ENCODE peak calls at places on chromosomes 6 and 20, in five cellular contexts. One of them, this sample, is unnamed.

GRCh38 chr20:38165089-38165965 is at the start of gene TGM2:
- DNase-seq in Peyer's patch: peak; percentile 73
- DNase-seq in ovary: peak; percentile 84
- DNase-seq in heart left ventricle: peak; percentile 91
- DNase-seq in IMR-90: peak; percentile 69
- DNase-seq in this sample: peak; percentile 71

GRCh38 chr20:40685349-40685748 is 3.7 kb downstream of the MAFB start:
- DNase-seq in Peyer's patch: no peak
- DNase-seq in ovary: no peak
- DNase-seq in heart left ventricle: no peak
- DNase-seq in IMR-90: no peak
- DNase-seq in this sample: no peak

GRCh38 chr6:139346392-139346791 is 28.1 kb downstream of the CITED2 start:
- DNase-seq in Peyer's patch: no peak
- DNase-seq in ovary: no peak
- DNase-seq in heart left ventricle: no peak
- DNase-seq in IMR-90: no peak
- DNase-seq in this sample: no peak

GRCh38 chr20:60056345-60057122 is 98.3 kb downstream of the CDH26 start:
- DNase-seq in Peyer's patch: no peak
- DNase-seq in ovary: no peak
- DNase-seq in heart left ventricle: no peak
- DNase-seq in IMR-90: no peak
- DNase-seq in this sample: no peak

GRCh38 chr6:152053332-152053731 is 245.8 kb downstream of the ESR1 start:
- DNase-seq in Peyer's patch: no peak
- DNase-seq in ovary: no peak
- DNase-seq in heart left ventricle: no peak
- DNase-seq in IMR-90: no peak
- DNase-seq in this sample: no peak

GRCh38 chr6:21214738-21215448 is 378.7 kb upstream of the SOX4 start:
- DNase-seq in Peyer's patch: no peak
- DNase-seq in ovary: no peak
- DNase-seq in heart left ventricle: no peak
- DNase-seq in IMR-90: no peak
- DNase-seq in this sample: no peak

GRCh38 chr6:109526905-109527628 is 44.0 kb upstream of the ZBTB24 start:
- DNase-seq in Peyer's patch: peak; percentile 23
- DNase-seq in ovary: no peak
- DNase-seq in heart left ventricle: peak; percentile 30
- DNase-seq in IMR-90: peak; percentile 69
- DNase-seq in this sample: no peak

GRCh38 chr20:41391587-41392001 is 25.0 kb upstream of the EMILIN3 start:
- DNase-seq in Peyer's patch: no peak
- DNase-seq in ovary: no peak
- DNase-seq in heart left ventricle: no peak
- DNase-seq in IMR-90: no peak
- DNase-seq in this sample: no peak

GRCh38 chr6:47478233-47479155 is 905 bp downstream of the CD2AP start:
- DNase-seq in Peyer's patch: no peak
- DNase-seq in ovary: no peak
- DNase-seq in heart left ventricle: no peak
- DNase-seq in IMR-90: peak; percentile 30
- DNase-seq in this sample: no peak

GRCh38 chr6:3874069-3874468 is 24.9 kb downstream of the FAM50B start:
- DNase-seq in Peyer's patch: no peak
- DNase-seq in ovary: no peak
- DNase-seq in heart left ventricle: no peak
- DNase-seq in IMR-90: no peak
- DNase-seq in this sample: no peak

GRCh38 chr6:42996513-42996912 is 12.1 kb downstream of the PPP2R5D start:
- DNase-seq in Peyer's patch: no peak
- DNase-seq in ovary: no peak
- DNase-seq in heart left ventricle: no peak
- DNase-seq in IMR-90: no peak
- DNase-seq in this sample: no peak

GRCh38 chr6:16319813-16320532 is 81.6 kb downstream of the GMPR start:
- DNase-seq in Peyer's patch: peak; percentile 56
- DNase-seq in ovary: peak; percentile 60
- DNase-seq in heart left ventricle: peak; percentile 88
- DNase-seq in IMR-90: peak; percentile 98
- DNase-seq in this sample: peak; percentile 96

GRCh38 chr6:134634952-134635351 is 314.9 kb downstream of the ALDH8A1 start:
- DNase-seq in Peyer's patch: no peak
- DNase-seq in ovary: no peak
- DNase-seq in heart left ventricle: no peak
- DNase-seq in IMR-90: no peak
- DNase-seq in this sample: no peak

GRCh38 chr6:3623451-3624267 is 127.9 kb downstream of the PXDC1 start:
- DNase-seq in Peyer's patch: no peak
- DNase-seq in ovary: no peak
- DNase-seq in heart left ventricle: no peak
- DNase-seq in IMR-90: no peak
- DNase-seq in this sample: no peak

GRCh38 chr6:151440930-151441329 is 11.0 kb downstream of the RMND1 start:
- DNase-seq in Peyer's patch: no peak
- DNase-seq in ovary: no peak
- DNase-seq in heart left ventricle: no peak
- DNase-seq in IMR-90: peak; percentile 50
- DNase-seq in this sample: no peak

GRCh38 chr6:82017316-82017715 is 230.2 kb downstream of the IBTK start:
- DNase-seq in Peyer's patch: no peak
- DNase-seq in ovary: no peak
- DNase-seq in heart left ventricle: peak; percentile 51
- DNase-seq in IMR-90: peak; percentile 75
- DNase-seq in this sample: peak; percentile 49

GRCh38 chr6:82017773-82018172 is 229.8 kb downstream of the IBTK start:
- DNase-seq in Peyer's patch: no peak
- DNase-seq in ovary: no peak
- DNase-seq in heart left ventricle: no peak
- DNase-seq in IMR-90: no peak
- DNase-seq in this sample: no peak

GRCh38 chr6:82015043-82015442 is 232.5 kb downstream of the IBTK start:
- DNase-seq in Peyer's patch: no peak
- DNase-seq in ovary: no peak
- DNase-seq in heart left ventricle: no peak
- DNase-seq in IMR-90: no peak
- DNase-seq in this sample: no peak

GRCh38 chr6:82015526-82015925 is 232.0 kb downstream of the IBTK start:
- DNase-seq in Peyer's patch: no peak
- DNase-seq in ovary: no peak
- DNase-seq in heart left ventricle: no peak
- DNase-seq in IMR-90: no peak
- DNase-seq in this sample: no peak

DNA sequence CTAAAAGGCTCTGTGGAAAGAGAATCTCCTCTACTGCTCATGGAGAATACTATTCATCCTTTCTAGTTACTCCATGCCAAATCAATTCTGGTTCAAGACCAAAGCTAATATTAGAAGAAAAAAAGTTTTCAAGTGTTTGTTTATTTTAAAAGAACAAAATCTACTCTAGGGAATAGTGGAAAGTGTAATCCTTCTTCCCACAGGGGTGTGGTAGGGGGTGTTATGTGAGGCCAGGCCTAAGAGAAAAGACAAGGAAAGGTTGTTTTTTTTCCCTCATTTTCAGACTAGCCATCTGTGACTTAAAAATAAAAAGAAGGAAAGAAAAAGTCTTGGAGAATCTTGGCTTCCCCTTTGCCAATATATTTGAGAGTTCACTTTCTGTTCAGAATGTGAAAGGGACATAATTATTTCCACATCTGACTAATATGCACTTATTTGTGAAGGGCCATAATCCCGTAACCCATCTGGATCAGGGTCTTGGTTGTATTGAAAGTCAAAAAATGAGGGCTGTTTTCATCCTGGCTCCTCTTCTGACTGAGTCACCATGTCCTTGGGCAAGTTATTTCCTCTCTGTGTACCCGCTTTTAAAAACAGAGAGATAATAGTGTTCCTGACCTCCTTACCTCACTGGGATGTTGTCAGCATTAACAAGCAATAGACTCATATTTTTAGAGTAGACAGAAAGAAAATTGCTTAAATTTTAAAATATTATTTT is 233.8 kb downstream of the IBTK start:
- DNase-seq in Peyer's patch: no peak
- DNase-seq in ovary: no peak
- DNase-seq in heart left ventricle: no peak
- DNase-seq in IMR-90: peak; percentile 48
- DNase-seq in this sample: peak; percentile 10
- H3K36me3 ChIP-seq in Peyer's patch: no peaks in the 10 kb centered on the region
- H3K36me3 ChIP-seq in ovary: no peaks in the 10 kb centered on the region
- H3K36me3 ChIP-seq in heart left ventricle: no peaks in the 10 kb centered on the region
- H3K36me3 ChIP-seq in IMR-90: no peaks in the 10 kb centered on the region
- H3K36me3 ChIP-seq in this sample: no peaks in the 10 kb centered on the region

GRCh38 chr20:2101935-2102584 is 433 bp downstream of the STK35 start:
- DNase-seq in Peyer's patch: peak; percentile 89
- DNase-seq in ovary: peak; percentile 94
- DNase-seq in heart left ventricle: peak; percentile 94
- DNase-seq in IMR-90: peak; percentile 91
- DNase-seq in this sample: peak; percentile 91
- TF ChIP-seq POLR2A in Peyer's patch: peak; percentile 29
- TF ChIP-seq POLR2A in ovary: peak; percentile 42
- TF ChIP-seq POLR2A in heart left ventricle: peak; percentile 43
- TF ChIP-seq POLR2A in IMR-90: peak; percentile 46
- TF ChIP-seq POLR2A in this sample: peak; percentile 53

GRCh38 chr20:3461911-3462677 is 8.7 kb upstream of the ATRN start:
- DNase-seq in Peyer's patch: no peak
- DNase-seq in ovary: no peak
- DNase-seq in heart left ventricle: no peak
- DNase-seq in IMR-90: no peak
- DNase-seq in this sample: no peak
- H3K4me3 ChIP-seq in Peyer's patch: no peak overlapping the region
- H3K4me3 ChIP-seq in ovary: no peak overlapping the region
- H3K4me3 ChIP-seq in heart left ventricle: no peak overlapping the region
- H3K4me3 ChIP-seq in IMR-90: no peak overlapping the region
- H3K4me3 ChIP-seq in this sample: no peak overlapping the region

DNA sequence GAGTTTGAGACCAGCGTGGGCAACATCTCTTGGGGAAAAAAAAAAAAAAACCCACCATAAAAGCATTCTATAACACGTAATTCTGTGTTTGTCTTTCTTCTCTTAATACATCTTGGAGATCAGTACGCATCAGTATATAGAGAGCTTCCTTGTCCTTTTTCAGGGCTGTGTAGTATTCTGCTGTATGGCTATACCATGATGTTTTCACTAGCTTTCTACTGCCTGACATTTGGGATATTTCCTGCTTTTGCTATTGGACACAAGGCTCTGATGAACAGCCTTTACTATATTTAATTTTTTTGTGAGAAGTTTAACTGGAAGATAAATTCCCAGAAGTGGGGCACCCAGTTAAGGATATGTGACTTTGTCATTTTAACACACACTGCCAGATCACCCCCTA is 7.0 kb downstream of the TRIB3 start:
- DNase-seq in Peyer's patch: no peak
- DNase-seq in ovary: no peak
- DNase-seq in heart left ventricle: no peak
- DNase-seq in IMR-90: no peak
- DNase-seq in this sample: no peak
- H3K36me3 ChIP-seq in Peyer's patch: no peaks in the 10 kb centered on the region
- H3K36me3 ChIP-seq in ovary: no peaks in the 10 kb centered on the region
- H3K36me3 ChIP-seq in heart left ventricle: peaks cover 36% of the 10 kb centered on the region
- H3K36me3 ChIP-seq in IMR-90: peaks cover 39% of the 10 kb centered on the region
- H3K36me3 ChIP-seq in this sample: no peaks in the 10 kb centered on the region

GRCh38 chr20:1467355-1468116 is 887 bp upstream of the NSFL1C start:
- DNase-seq in Peyer's patch: peak; percentile 38
- DNase-seq in ovary: no peak
- DNase-seq in heart left ventricle: no peak
- DNase-seq in IMR-90: no peak
- DNase-seq in this sample: peak; percentile 24
- TF ChIP-seq POLR2A in Peyer's patch: no peak
- TF ChIP-seq POLR2A in ovary: no peak
- TF ChIP-seq POLR2A in heart left ventricle: no peak
- TF ChIP-seq POLR2A in IMR-90: no peak
- TF ChIP-seq POLR2A in this sample: no peak

GRCh38 chr6:32664827-32665362 is 1.6 kb downstream of the HLA-DQB1 start:
- DNase-seq in Peyer's patch: no peak
- DNase-seq in ovary: no peak
- DNase-seq in heart left ventricle: peak; percentile 38
- DNase-seq in IMR-90: no peak
- DNase-seq in this sample: no peak
- H3K4me3 ChIP-seq in Peyer's patch: no peak overlapping the region
- H3K4me3 ChIP-seq in ovary: no peak overlapping the region
- H3K4me3 ChIP-seq in heart left ventricle: peak overlapping the region; percentile 40
- H3K4me3 ChIP-seq in IMR-90: no peak overlapping the region
- H3K4me3 ChIP-seq in this sample: no peak overlapping the region

GRCh38 chr20:53900380-53900999 is 169.9 kb downstream of the BCAS1 start:
- DNase-seq in Peyer's patch: no peak
- DNase-seq in ovary: no peak
- DNase-seq in heart left ventricle: no peak
- DNase-seq in IMR-90: peak; percentile 95
- DNase-seq in this sample: no peak

GRCh38 chr20:53902968-53903651 is 167.3 kb downstream of the BCAS1 start:
- DNase-seq in Peyer's patch: no peak
- DNase-seq in ovary: no peak
- DNase-seq in heart left ventricle: no peak
- DNase-seq in IMR-90: no peak
- DNase-seq in this sample: no peak

GRCh38 chr20:53903652-53903987 is 166.8 kb downstream of the BCAS1 start:
- DNase-seq in Peyer's patch: no peak
- DNase-seq in ovary: no peak
- DNase-seq in heart left ventricle: no peak
- DNase-seq in IMR-90: no peak
- DNase-seq in this sample: no peak

GRCh38 chr20:53901064-53901463 is 169.3 kb downstream of the BCAS1 start:
- DNase-seq in Peyer's patch: no peak
- DNase-seq in ovary: no peak
- DNase-seq in heart left ventricle: no peak
- DNase-seq in IMR-90: peak; percentile 72
- DNase-seq in this sample: no peak

GRCh38 chr20:53901697-53902096 is 168.7 kb downstream of the BCAS1 start:
- DNase-seq in Peyer's patch: no peak
- DNase-seq in ovary: no peak
- DNase-seq in heart left ventricle: no peak
- DNase-seq in IMR-90: no peak
- DNase-seq in this sample: no peak
- H3K36me3 ChIP-seq in Peyer's patch: no peaks in the 10 kb centered on the region
- H3K36me3 ChIP-seq in ovary: no peaks in the 10 kb centered on the region
- H3K36me3 ChIP-seq in heart left ventricle: no peaks in the 10 kb centered on the region
- H3K36me3 ChIP-seq in IMR-90: no peaks in the 10 kb centered on the region
- H3K36me3 ChIP-seq in this sample: no peaks in the 10 kb centered on the region

This sample was measured in gastrocnemius medialis.